ENCODE peak calls at places on chromosomes 11 and 22, in nine cellular contexts. N, M, U, X, P, H, I, V and S are unnamed samples.

GRCh38 chr11:556175-556699 is 4.3 kb downstream of the LMNTD2 start:
- DNase-seq in N (no peak), M (no peak), U (peak; percentile 50), X (no peak), P (no peak), H (no peak), I (no peak), V (no peak), S (peak; percentile 28)

GRCh38 chr11:27358306-27358705 is 4.7 kb downstream of the CCDC34 start:
- DNase-seq in N (no peak), M (no peak), U (no peak), X (no peak), P (no peak), H (no peak), I (no peak), V (no peak), S (no peak)

GRCh38 chr22:22764085-22764484 is 119.7 kb downstream of the GGTLC2 start:
- DNase-seq in N (no peak), M (no peak), U (no peak), X (no peak), P (no peak), H (no peak), I (no peak), V (no peak), S (no peak)

GRCh38 chr22:17303840-17304779 is 65.2 kb upstream of the CECR2 start:
- DNase-seq in N (no peak), M (peak; percentile 56), U (no peak), X (no peak), P (no peak), H (no peak), I (no peak), V (no peak), S (peak; percentile 74)

GRCh38 chr22:30863161-30863833 is 105.3 kb downstream of the MORC2 start:
- DNase-seq in N (no peak), M (peak; percentile 38), U (no peak), X (peak; percentile 9), P (no peak), H (no peak), I (peak; percentile 3), V (peak; percentile 44), S (no peak)

GRCh38 chr22:40654522-40655167 is 18.1 kb upstream of the MRTFA start:
- DNase-seq in N (peak; percentile 83), M (no peak), U (peak; percentile 86), X (peak; percentile 67), P (peak; percentile 68), H (peak; percentile 47), I (peak; percentile 51), V (peak; percentile 74), S (no peak)

GRCh38 chr22:44332946-44333345 is 20.2 kb upstream of the SHISAL1 start:
- DNase-seq in N (no peak), M (no peak), U (no peak), X (no peak), P (no peak), H (no peak), I (no peak), V (no peak), S (no peak)

GRCh38 chr11:67997460-67997921 is 6.4 kb downstream of the UNC93B1 start:
- DNase-seq in N (peak; percentile 50), M (no peak), U (no peak), X (no peak), P (no peak), H (no peak), I (no peak), V (no peak), S (no peak)

GRCh38 chr22:48440673-48441552 is 1386.8 kb downstream of the BRD1 start:
- DNase-seq in N (peak; percentile 19), M (no peak), U (peak; percentile 30), X (no peak), P (no peak), H (no peak), I (no peak), V (peak; percentile 22), S (no peak)

GRCh38 chr11:75031771-75032549 is 43.2 kb downstream of the NEU3 start:
- DNase-seq in N (peak; percentile 89), M (peak; percentile 89), U (peak; percentile 88), X (peak; percentile 57), P (peak; percentile 70), H (peak; percentile 49), I (peak; percentile 77), V (peak; percentile 87), S (peak; percentile 59)

GRCh38 chr11:65059523-65059922 is 1.2 kb upstream of the NAALADL1 start:
- DNase-seq in N (no peak), M (no peak), U (no peak), X (no peak), P (no peak), H (no peak), I (no peak), V (no peak), S (no peak)

GRCh38 chr11:34234086-34234740 is 123.6 kb downstream of the ABTB2 start:
- DNase-seq in N (no peak), M (peak; percentile 89), U (no peak), X (no peak), P (no peak), H (peak; percentile 32), I (peak; percentile 37), V (no peak), S (peak; percentile 53)

GRCh38 chr22:17980638-17981051 is 43.7 kb downstream of the MICAL3 start:
- DNase-seq in N (peak; percentile 70), M (peak; percentile 89), U (peak; percentile 73), X (no peak), P (peak; percentile 31), H (no peak), I (no peak), V (no peak), S (peak; percentile 50)

GRCh38 chr11:69711824-69712801 is 8.3 kb upstream of the FGF19 start:
- DNase-seq in N (no peak), M (no peak), U (no peak), X (no peak), P (no peak), H (no peak), I (no peak), V (no peak), S (peak; percentile 80)
- H3K27me3 ChIP-seq in N (no peaks in the 10 kb centered on the region), M (no peaks in the 10 kb centered on the region), U (no peaks in the 10 kb centered on the region), X (peaks cover 47% of the 10 kb centered on the region), P (peaks cover 89% of the 10 kb centered on the region), H (no peaks in the 10 kb centered on the region), I (no peaks in the 10 kb centered on the region), V (peaks cover 40% of the 10 kb centered on the region), S (peaks cover 5% of the 10 kb centered on the region)

DNA sequence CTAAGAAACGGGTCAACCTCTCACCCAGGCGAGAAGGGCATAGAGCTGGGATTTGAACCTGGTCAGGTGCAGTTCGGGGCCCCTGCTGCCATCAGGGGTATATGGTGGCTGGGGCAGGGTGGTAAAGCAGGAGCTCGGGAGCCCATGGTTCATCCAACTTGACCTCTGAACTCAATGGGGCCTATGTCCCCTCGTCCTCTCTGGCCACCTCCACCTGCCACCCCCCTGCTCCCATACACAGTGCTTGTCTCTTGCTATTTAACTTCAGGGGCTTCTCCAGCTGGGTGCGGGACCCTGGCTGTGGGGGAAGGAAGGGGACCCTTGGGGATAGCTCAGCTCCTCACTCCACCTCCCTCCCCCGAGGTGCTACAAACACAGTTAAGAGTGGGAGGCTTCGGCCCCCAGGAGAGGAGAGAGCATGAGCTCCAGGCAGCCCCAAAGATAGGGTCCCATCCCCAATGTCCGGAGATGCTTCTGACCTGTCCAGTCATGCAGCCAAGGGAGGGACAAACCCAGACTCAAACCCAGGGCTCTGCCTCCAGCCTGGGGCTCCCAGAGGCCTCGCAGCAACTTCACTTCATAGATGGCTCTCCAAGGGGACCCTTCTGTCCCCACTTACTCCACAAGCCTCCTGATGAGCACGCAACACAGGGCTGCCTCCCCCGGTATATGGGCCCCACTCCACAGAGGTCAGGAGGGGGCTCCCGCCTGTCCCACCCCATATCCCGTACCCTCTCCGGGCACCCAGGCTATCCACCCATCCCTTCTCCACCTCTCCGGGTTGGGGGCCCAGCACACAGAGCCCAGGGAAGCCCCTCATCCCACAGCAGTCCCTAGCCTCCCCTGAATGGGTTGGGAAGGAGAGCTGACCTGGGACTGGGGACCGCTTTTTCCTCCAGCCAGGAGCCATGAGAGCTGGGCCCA is 712 bp downstream of the IL2RB start:
- DNase-seq in N (no peak), M (no peak), U (peak; percentile 38), X (no peak), P (no peak), H (no peak), I (no peak), V (peak; percentile 42), S (no peak)
- H3K27ac ChIP-seq in N (no peak overlapping the region), M (peak overlapping the region; percentile 58), U (no peak overlapping the region), X (no peak overlapping the region), P (no peak overlapping the region), H (no peak overlapping the region), I (no peak overlapping the region), V (no peak overlapping the region), S (peak overlapping the region; percentile 90)

DNA sequence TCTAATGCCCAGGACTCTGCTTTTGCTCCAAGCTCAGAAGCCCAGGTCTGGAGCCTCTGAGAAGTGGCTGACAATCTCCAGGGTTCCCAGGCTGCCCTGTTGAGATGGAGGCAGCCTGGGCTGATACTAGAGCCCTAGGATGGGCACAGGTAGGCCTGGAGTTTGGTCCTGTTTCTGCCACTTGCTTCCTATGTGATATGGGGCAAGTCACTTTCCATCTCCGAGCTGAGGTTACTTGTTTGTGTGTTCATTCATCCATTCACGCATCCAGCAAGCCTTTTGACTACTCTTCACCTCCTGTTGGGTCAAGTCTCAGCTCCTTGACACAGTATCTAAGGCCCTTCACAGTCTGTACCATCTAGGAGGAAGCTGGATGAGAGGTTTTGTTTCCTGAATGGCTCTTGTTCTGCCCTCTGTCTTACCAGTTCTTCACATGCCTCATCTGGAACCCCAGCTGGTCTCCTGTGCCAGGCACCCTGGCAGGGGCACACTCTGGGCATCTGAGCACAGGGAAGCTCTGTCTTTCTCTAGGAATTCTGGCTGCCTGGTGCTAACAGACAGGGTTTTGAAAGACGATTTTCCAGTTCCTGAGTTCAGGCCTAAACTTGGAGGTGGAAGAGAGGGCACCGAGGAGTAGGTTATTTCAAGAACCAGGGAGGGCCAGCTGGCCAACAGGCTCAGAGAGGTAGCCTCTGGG is 53.2 kb upstream of the AMPD3 start:
- DNase-seq in N (no peak), M (no peak), U (no peak), X (no peak), P (no peak), H (no peak), I (no peak), V (no peak), S (no peak)
- H3K4me1 ChIP-seq in N (peaks cover 7% of the 10 kb centered on the region), M (no peaks in the 10 kb centered on the region), U (peaks cover 4% of the 10 kb centered on the region), X (no peaks in the 10 kb centered on the region), P (peaks cover 7% of the 10 kb centered on the region), H (no peaks in the 10 kb centered on the region), I (no peaks in the 10 kb centered on the region), V (peaks cover 8% of the 10 kb centered on the region), S (peaks cover 3% of the 10 kb centered on the region)

GRCh38 chr11:2381494-2382128 is 4.5 kb downstream of the CD81 start:
- DNase-seq in N (peak; percentile 53), M (peak; percentile 47), U (peak; percentile 58), X (peak; percentile 23), P (peak; percentile 25), H (no peak), I (no peak), V (peak; percentile 49), S (no peak)

GRCh38 chr11:2380396-2380795 is 3.3 kb downstream of the CD81 start:
- DNase-seq in N (no peak), M (no peak), U (no peak), X (no peak), P (peak; percentile 15), H (no peak), I (peak; percentile 15), V (peak; percentile 68), S (no peak)

GRCh38 chr11:2380807-2381350 is 3.8 kb downstream of the CD81 start:
- DNase-seq in N (peak; percentile 86), M (peak; percentile 82), U (peak; percentile 94), X (peak; percentile 84), P (peak; percentile 80), H (peak; percentile 56), I (no peak), V (peak; percentile 89), S (no peak)

GRCh38 chr11:2382927-2383822 is 6.1 kb downstream of the CD81 start:
- DNase-seq in N (peak; percentile 91), M (peak; percentile 63), U (peak; percentile 88), X (peak; percentile 58), P (peak; percentile 80), H (peak; percentile 77), I (no peak), V (peak; percentile 86), S (no peak)

GRCh38 chr11:2382129-2382517 is 5.0 kb downstream of the CD81 start:
- DNase-seq in N (peak; percentile 48), M (peak; percentile 44), U (peak; percentile 52), X (no peak), P (no peak), H (peak; percentile 34), I (no peak), V (peak; percentile 52), S (no peak)
- H3K27me3 ChIP-seq in N (no peaks in the 10 kb centered on the region), M (no peaks in the 10 kb centered on the region), U (no peaks in the 10 kb centered on the region), X (no peaks in the 10 kb centered on the region), P (no peaks in the 10 kb centered on the region), H (no peaks in the 10 kb centered on the region), I (no peaks in the 10 kb centered on the region), V (no peaks in the 10 kb centered on the region), S (no peaks in the 10 kb centered on the region)